ENCODE peak calls at places on chromosomes 6 and 20, in nine cellular contexts. C is neural crest cell, Y is GM12865, S is IMR-90, K is fibroblast of mammary gland, V is Panc1, Q is cardiac muscle cell, H is MCF 10A, X is heart right ventricle. J is an unnamed sample.

GRCh38 chr6:146709036-146709622 is 110.4 kb downstream of the ADGB start:
- DNase-seq in Q (no peak), Y (no peak), S (no peak), X (no peak), C (no peak), V (no peak), K (no peak), H (no peak), J (no peak)

GRCh38 chr20:59606566-59606965 is 2.2 kb downstream of the PHACTR3 start:
- DNase-seq in Q (no peak), C (no peak), H (no peak), K (no peak), V (no peak), X (no peak), Y (no peak), S (no peak), J (no peak)

GRCh38 chr6:9646346-9647042 is 768.4 kb downstream of the TFAP2A start:
- DNase-seq in X (peak), K (no peak), H (peak), C (no peak), S (peak), Q (peak), Y (no peak), V (no peak), J (no peak)

GRCh38 chr20:17688965-17689364 is 6.9 kb upstream of the RRBP1 start:
- DNase-seq in Q (no peak), C (no peak), X (no peak), S (peak), H (no peak), K (no peak), Y (no peak), V (no peak), J (no peak)

GRCh38 chr6:40536442-40536841 is 50.7 kb downstream of the LRFN2 start:
- DNase-seq in K (no peak), X (no peak), V (no peak), Y (no peak), C (peak), S (no peak), H (no peak), Q (peak), J (no peak)

GRCh38 chr6:148395583-148396101 is 53.0 kb downstream of the SASH1 start:
- DNase-seq in V (no peak), H (no peak), Y (no peak), C (no peak), Q (no peak), K (no peak), S (peak), X (peak), J (no peak)

GRCh38 chr6:137795510-137795909 is 71.5 kb upstream of the TNFAIP3 start:
- DNase-seq in Y (no peak), Q (no peak), K (no peak), X (no peak), C (no peak), V (no peak), S (no peak), H (no peak), J (no peak)

GRCh38 chr6:20404641-20405032 is 3.0 kb downstream of the E2F3 start:
- DNase-seq in H (peak), Q (peak), K (peak), S (peak), C (peak), X (peak), V (peak), Y (peak), J (peak)

GRCh38 chr6:16637635-16638034 is 123.6 kb downstream of the ATXN1 start:
- DNase-seq in C (no peak), K (peak), H (peak), X (no peak), Y (no peak), V (no peak), Q (no peak), S (no peak), J (no peak)

GRCh38 chr6:87420360-87420759 is 12.6 kb downstream of the CFAP206 start:
- DNase-seq in Q (no peak), K (no peak), S (no peak), C (no peak), X (no peak), H (no peak), V (no peak), Y (no peak), J (no peak)

GRCh38 chr6:152136449-152136825 is 329.0 kb downstream of the ESR1 start:
- DNase-seq in S (no peak), Y (no peak), H (peak), Q (no peak), K (no peak), V (no peak), C (no peak), X (no peak), J (no peak)

GRCh38 chr6:43695078-43695966 is 7.7 kb upstream of the MRPS18A start:
- DNase-seq in Y (no peak), Q (no peak), S (no peak), V (no peak), C (no peak), X (peak), H (peak), K (no peak), J (no peak)

GRCh38 chr6:21555197-21555596 is 38.4 kb upstream of the SOX4 start:
- DNase-seq in Y (no peak), C (no peak), S (no peak), X (no peak), K (no peak), V (no peak), H (no peak), Q (no peak), J (no peak)

GRCh38 chr6:89346433-89346832 is 6.1 kb downstream of the UBE2J1 start:
- DNase-seq in C (no peak), S (no peak), X (no peak), Q (no peak), V (no peak), K (no peak), H (no peak), Y (no peak), J (no peak)

GRCh38 chr6:164099535-164099982 is 685.0 kb downstream of the QKI start:
- DNase-seq in K (no peak), Y (no peak), C (peak), V (no peak), H (no peak), S (no peak), X (no peak), Q (no peak), J (no peak)

DNA sequence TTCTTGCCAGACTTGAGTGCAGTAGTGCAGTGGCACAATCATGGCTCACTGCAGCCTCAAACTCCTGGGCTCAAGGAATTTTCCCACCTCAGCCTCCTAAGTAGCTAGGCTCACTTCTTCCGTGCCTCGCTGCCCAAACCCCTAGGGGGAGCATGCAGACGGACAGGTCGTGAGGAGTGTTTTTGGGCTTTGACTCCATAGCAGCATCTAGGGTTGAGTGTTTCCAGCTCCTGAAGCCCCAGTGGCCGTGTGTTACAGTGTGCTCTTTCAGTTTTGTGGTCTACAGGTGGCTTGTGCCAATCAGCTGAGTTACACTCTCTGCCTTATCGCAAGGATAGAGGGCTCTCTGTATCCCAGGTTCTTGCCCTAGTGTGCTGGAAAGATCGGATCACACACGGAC is 33.4 kb downstream of the NCOA3 start:
- DNase-seq in Q (no peak), S (no peak), V (no peak), H (no peak), C (no peak), Y (peak), X (no peak), K (no peak), J (no peak)
- TF ChIP-seq CTCF in Q (no peak), S (no peak), V (peak), H (no peak), C (peak), Y (peak), X (no peak), K (peak), J (no peak)

GRCh38 chr20:51221791-51222408 is 199.0 kb upstream of the KCNG1 start:
- DNase-seq in X (no peak), Q (peak), Y (no peak), V (no peak), H (peak), S (peak), K (peak), C (no peak), J (no peak)
- TF ChIP-seq CTCF in X (no peak), Q (no peak), Y (no peak), V (no peak), H (no peak), S (no peak), K (no peak), C (no peak), J (no peak)

DNA sequence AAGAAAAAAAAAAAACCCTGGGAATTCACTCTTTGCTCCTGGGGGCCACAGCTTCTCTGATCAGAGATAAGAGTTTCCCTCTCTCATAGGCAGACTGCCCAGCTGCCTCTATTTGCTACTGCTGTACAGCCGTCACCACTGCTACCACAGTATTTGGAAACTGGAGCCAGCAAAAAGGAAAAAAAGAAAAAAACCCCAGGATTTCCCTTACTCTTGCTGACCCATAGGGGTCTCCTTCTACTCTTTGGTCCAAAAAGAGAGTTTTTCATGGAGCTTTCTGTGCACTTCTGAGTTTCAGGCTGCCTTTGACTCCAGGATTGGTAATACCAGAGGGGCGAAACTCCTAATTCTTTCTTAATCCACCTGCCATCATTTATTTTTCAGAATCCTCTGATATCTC is 89.7 kb downstream of the MDGA1 start:
- DNase-seq in C (no peak), Q (peak), V (no peak), S (peak), H (peak), X (no peak), K (peak), Y (no peak), J (no peak)
- TF ChIP-seq CTCF in C (peak), Q (peak), V (no peak), S (peak), H (peak), X (peak), K (peak), Y (peak), J (no peak)

GRCh38 chr20:48721324-48722001 is 106.3 kb downstream of the PREX1 start:
- DNase-seq in X (no peak), H (no peak), V (no peak), S (no peak), Q (peak), K (no peak), C (no peak), Y (peak), J (no peak)

GRCh38 chr20:48722002-48722731 is 105.6 kb downstream of the PREX1 start:
- DNase-seq in V (no peak), K (no peak), S (peak), Q (peak), X (no peak), Y (peak), C (no peak), H (peak), J (no peak)

GRCh38 chr20:48724891-48725588 is 102.8 kb downstream of the PREX1 start:
- DNase-seq in V (no peak), Q (no peak), Y (no peak), K (no peak), S (no peak), C (no peak), X (no peak), H (no peak), J (no peak)

GRCh38 chr20:48723308-48724264 is 104.2 kb downstream of the PREX1 start:
- DNase-seq in C (no peak), H (no peak), V (no peak), K (no peak), Q (peak), Y (no peak), X (peak), S (no peak), J (no peak)

DNA sequence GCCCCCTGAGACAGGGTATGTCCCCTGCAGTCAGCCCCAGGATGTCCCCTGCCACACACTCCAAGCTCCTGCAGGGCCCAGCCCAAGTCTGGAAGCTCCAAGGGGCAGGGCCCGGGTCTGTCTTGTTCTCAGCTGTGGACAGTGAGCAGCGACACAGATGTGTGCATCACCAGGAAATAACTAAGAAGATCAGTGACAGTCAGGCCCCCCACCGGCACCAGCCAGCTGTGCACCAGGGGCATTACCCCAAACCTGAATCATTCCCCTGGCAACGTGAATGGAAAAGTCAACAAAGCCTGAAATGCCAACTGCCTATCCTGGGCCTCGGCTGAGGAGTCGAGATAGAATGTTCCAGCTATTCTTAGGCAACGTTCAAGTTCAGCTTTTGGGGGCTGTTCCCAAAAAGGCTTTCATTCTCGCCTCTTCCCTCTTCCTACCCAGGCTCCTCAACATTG is 105.0 kb downstream of the PREX1 start:
- DNase-seq in Q (peak), C (no peak), K (no peak), S (no peak), H (peak), X (no peak), Y (peak), V (no peak), J (no peak)
- TF ChIP-seq CTCF in Q (no peak), C (no peak), K (no peak), S (no peak), H (no peak), X (no peak), Y (no peak), V (no peak), J (no peak)

GRCh38 chr6:76876922-76877553 is 586.3 kb downstream of the HTR1B start:
- DNase-seq in S (peak), V (no peak), Y (peak), C (peak), X (peak), K (peak), Q (peak), H (no peak), J (peak)
- TF ChIP-seq CTCF in S (peak), V (peak), Y (peak), C (peak), X (peak), K (peak), Q (peak), H (no peak), J (no peak)

GRCh38 chr6:373773-374724 is 17.5 kb upstream of the IRF4 start:
- DNase-seq in V (no peak), S (peak), X (no peak), Q (peak), K (no peak), Y (no peak), H (no peak), C (no peak), J (peak)
- TF ChIP-seq CTCF in V (no peak), S (peak), X (peak), Q (peak), K (no peak), Y (no peak), H (peak), C (no peak), J (no peak)

DNA sequence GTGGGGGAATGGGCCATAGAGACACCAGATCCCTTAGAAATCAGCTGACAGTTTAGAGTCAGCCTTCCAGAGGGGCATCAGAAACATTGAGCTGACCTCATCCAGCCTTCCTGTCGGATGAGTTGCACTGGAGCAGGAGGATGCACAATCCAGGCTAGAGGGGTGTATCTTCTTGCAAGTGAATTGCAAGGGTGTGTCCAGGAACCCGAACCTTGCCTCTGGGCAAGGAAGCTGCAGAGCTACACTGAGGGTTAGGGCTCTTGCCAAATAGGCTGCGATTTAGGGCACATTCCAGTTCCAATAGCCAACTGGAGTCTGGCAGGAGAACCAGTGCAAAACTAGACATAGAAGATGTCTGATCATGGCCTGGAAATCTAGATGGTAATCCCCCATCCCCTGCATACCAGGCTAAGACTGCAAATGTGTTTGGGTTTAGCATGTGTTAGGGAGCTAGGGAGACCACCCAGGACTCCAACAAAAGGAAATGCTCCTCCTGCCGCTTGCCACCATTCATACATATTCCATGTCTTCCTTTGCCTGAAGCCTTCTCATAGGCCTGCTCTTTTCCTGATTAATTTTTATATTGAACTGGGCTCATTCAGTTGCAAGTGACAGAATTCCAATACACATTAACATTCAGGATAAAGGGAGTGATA is 6.3 kb upstream of the UTRN start:
- DNase-seq in S (no peak), Y (no peak), K (no peak), Q (no peak), C (no peak), X (no peak), H (peak), V (no peak), J (no peak)
- TF ChIP-seq CTCF in S (no peak), Y (no peak), K (no peak), Q (no peak), C (no peak), X (no peak), H (no peak), V (no peak), J (no peak)

J was measured in GM13976.